ENCODE peak calls at places on chromosomes 3 and 15, in four cellular contexts. One of them, this sample, is unnamed.

GRCh38 chr3:44981751-44982150 is 5.7 kb downstream of the EXOSC7 start:
- DNase-seq in activated B cell treated with CpG ODN at 0.5 μM for 24 hours: no peak
- DNase-seq in AG10803: no peak
- DNase-seq in thyroid gland: no peak
- DNase-seq in this sample: no peak

GRCh38 chr3:71442648-71443047 is 140.9 kb downstream of the FOXP1 start:
- DNase-seq in AG10803: no peak
- DNase-seq in activated B cell treated with CpG ODN at 0.5 μM for 24 hours: no peak
- DNase-seq in thyroid gland: no peak
- DNase-seq in this sample: no peak

GRCh38 chr3:117104381-117104780 is 394.8 kb downstream of the TUSC7 start:
- DNase-seq in activated B cell treated with CpG ODN at 0.5 μM for 24 hours: no peak
- DNase-seq in thyroid gland: no peak
- DNase-seq in AG10803: peak
- DNase-seq in this sample: no peak

GRCh38 chr3:100277255-100277800 is 16.5 kb downstream of the TBC1D23 start:
- DNase-seq in AG10803: no peak
- DNase-seq in thyroid gland: no peak
- DNase-seq in activated B cell treated with CpG ODN at 0.5 μM for 24 hours: no peak
- DNase-seq in this sample: no peak

GRCh38 chr3:42804831-42805821 is 836 bp upstream of the HIGD1A start:
- DNase-seq in thyroid gland: no peak
- DNase-seq in activated B cell treated with CpG ODN at 0.5 μM for 24 hours: no peak
- DNase-seq in AG10803: no peak
- DNase-seq in this sample: no peak

GRCh38 chr15:33242669-33243191 is 48.2 kb upstream of the FMN1 start:
- DNase-seq in activated B cell treated with CpG ODN at 0.5 μM for 24 hours: no peak
- DNase-seq in thyroid gland: peak
- DNase-seq in AG10803: peak
- DNase-seq in this sample: no peak

GRCh38 chr3:108301695-108302404 is 5.5 kb downstream of the HHLA2 start:
- DNase-seq in AG10803: no peak
- DNase-seq in thyroid gland: no peak
- DNase-seq in activated B cell treated with CpG ODN at 0.5 μM for 24 hours: no peak
- DNase-seq in this sample: no peak

GRCh38 chr3:162491957-162492356 is 995.3 kb downstream of the OTOL1 start:
- DNase-seq in thyroid gland: no peak
- DNase-seq in AG10803: peak
- DNase-seq in activated B cell treated with CpG ODN at 0.5 μM for 24 hours: no peak
- DNase-seq in this sample: no peak

GRCh38 chr15:62847900-62848489 is 194.6 kb upstream of the TPM1 start:
- DNase-seq in thyroid gland: peak
- DNase-seq in AG10803: peak
- DNase-seq in activated B cell treated with CpG ODN at 0.5 μM for 24 hours: no peak
- DNase-seq in this sample: no peak

GRCh38 chr3:119600732-119601131 is 3.0 kb downstream of the PLA1A start:
- DNase-seq in AG10803: no peak
- DNase-seq in activated B cell treated with CpG ODN at 0.5 μM for 24 hours: no peak
- DNase-seq in thyroid gland: peak
- DNase-seq in this sample: no peak

GRCh38 chr3:10551139-10551538 is 45.8 kb upstream of the ATP2B2 start:
- DNase-seq in thyroid gland: no peak
- DNase-seq in activated B cell treated with CpG ODN at 0.5 μM for 24 hours: no peak
- DNase-seq in AG10803: no peak
- DNase-seq in this sample: no peak

GRCh38 chr15:57376695-57377477 is 581 bp downstream of the CGNL1 start:
- DNase-seq in AG10803: no peak
- DNase-seq in thyroid gland: peak
- DNase-seq in activated B cell treated with CpG ODN at 0.5 μM for 24 hours: no peak
- DNase-seq in this sample: no peak

GRCh38 chr15:60417112-60417511 is 19.3 kb upstream of the ANXA2 start:
- DNase-seq in activated B cell treated with CpG ODN at 0.5 μM for 24 hours: no peak
- DNase-seq in AG10803: no peak
- DNase-seq in thyroid gland: no peak
- DNase-seq in this sample: no peak

GRCh38 chr15:70669006-70669602 is 94.3 kb downstream of the UACA start:
- DNase-seq in AG10803: no peak
- DNase-seq in thyroid gland: no peak
- DNase-seq in activated B cell treated with CpG ODN at 0.5 μM for 24 hours: no peak
- DNase-seq in this sample: no peak

GRCh38 chr15:51726302-51727073 is 11.0 kb downstream of the LYSMD2 start:
- DNase-seq in thyroid gland: peak
- DNase-seq in activated B cell treated with CpG ODN at 0.5 μM for 24 hours: no peak
- DNase-seq in AG10803: peak
- DNase-seq in this sample: no peak

GRCh38 chr3:117308756-117309155 is 599.2 kb downstream of the TUSC7 start:
- DNase-seq in thyroid gland: no peak
- DNase-seq in activated B cell treated with CpG ODN at 0.5 μM for 24 hours: no peak
- DNase-seq in AG10803: no peak
- DNase-seq in this sample: no peak

GRCh38 chr3:59422312-59422711 is 372.5 kb upstream of the CFAP20DC start:
- DNase-seq in AG10803: peak
- DNase-seq in thyroid gland: no peak
- DNase-seq in activated B cell treated with CpG ODN at 0.5 μM for 24 hours: no peak
- DNase-seq in this sample: no peak

GRCh38 chr3:194561306-194561974 is 71.8 kb downstream of the TMEM44 start:
- DNase-seq in AG10803: peak
- DNase-seq in activated B cell treated with CpG ODN at 0.5 μM for 24 hours: no peak
- DNase-seq in thyroid gland: no peak
- DNase-seq in this sample: no peak

GRCh38 chr3:75978686-75979085 is 193.3 kb upstream of the ZNF717 start:
- DNase-seq in AG10803: no peak
- DNase-seq in activated B cell treated with CpG ODN at 0.5 μM for 24 hours: no peak
- DNase-seq in thyroid gland: no peak
- DNase-seq in this sample: no peak

GRCh38 chr3:147797095-147797494 is 387.9 kb downstream of the ZIC1 start:
- DNase-seq in thyroid gland: no peak
- DNase-seq in AG10803: no peak
- DNase-seq in activated B cell treated with CpG ODN at 0.5 μM for 24 hours: no peak
- DNase-seq in this sample: no peak

GRCh38 chr3:139718415-139718814 is 40.6 kb upstream of the NMNAT3 start:
- DNase-seq in AG10803: peak
- DNase-seq in activated B cell treated with CpG ODN at 0.5 μM for 24 hours: no peak
- DNase-seq in thyroid gland: peak
- DNase-seq in this sample: no peak

GRCh38 chr3:183275418-183275817 is 22.4 kb downstream of the B3GNT5 start:
- DNase-seq in thyroid gland: no peak
- DNase-seq in activated B cell treated with CpG ODN at 0.5 μM for 24 hours: no peak
- DNase-seq in AG10803: no peak
- DNase-seq in this sample: peak

GRCh38 chr3:23094890-23095462 is 108.2 kb upstream of the UBE2E2 start:
- DNase-seq in activated B cell treated with CpG ODN at 0.5 μM for 24 hours: no peak
- DNase-seq in thyroid gland: no peak
- DNase-seq in AG10803: peak
- DNase-seq in this sample: no peak

GRCh38 chr3:183587337-183587736 is 31.8 kb upstream of the KLHL6 start:
- DNase-seq in AG10803: no peak
- DNase-seq in activated B cell treated with CpG ODN at 0.5 μM for 24 hours: no peak
- DNase-seq in thyroid gland: no peak
- DNase-seq in this sample: no peak

GRCh38 chr3:36774072-36774471 is 9.7 kb upstream of the DCLK3 start:
- DNase-seq in thyroid gland: no peak
- DNase-seq in AG10803: peak
- DNase-seq in activated B cell treated with CpG ODN at 0.5 μM for 24 hours: no peak
- DNase-seq in this sample: no peak

GRCh38 chr3:43796041-43796596 is 105.4 kb downstream of the ABHD5 start:
- DNase-seq in thyroid gland: no peak
- DNase-seq in activated B cell treated with CpG ODN at 0.5 μM for 24 hours: no peak
- DNase-seq in AG10803: peak
- DNase-seq in this sample: no peak

GRCh38 chr3:134028486-134029255 is 1.1 kb downstream of the SLCO2A1 start:
- DNase-seq in activated B cell treated with CpG ODN at 0.5 μM for 24 hours: no peak
- DNase-seq in AG10803: no peak
- DNase-seq in thyroid gland: peak
- DNase-seq in this sample: no peak

GRCh38 chr3:177362646-177363045 is 165.4 kb upstream of the TBL1XR1 start:
- DNase-seq in activated B cell treated with CpG ODN at 0.5 μM for 24 hours: no peak
- DNase-seq in thyroid gland: no peak
- DNase-seq in AG10803: no peak
- DNase-seq in this sample: no peak

GRCh38 chr3:64627471-64628321 is 60.1 kb downstream of the ADAMTS9 start:
- DNase-seq in thyroid gland: no peak
- DNase-seq in activated B cell treated with CpG ODN at 0.5 μM for 24 hours: no peak
- DNase-seq in AG10803: peak
- DNase-seq in this sample: no peak

GRCh38 chr3:100270218-100270588 is 9.4 kb downstream of the TBC1D23 start:
- DNase-seq in activated B cell treated with CpG ODN at 0.5 μM for 24 hours: no peak
- DNase-seq in thyroid gland: no peak
- DNase-seq in AG10803: no peak
- DNase-seq in this sample: no peak

GRCh38 chr3:31776016-31776415 is 205.0 kb downstream of the OSBPL10 start:
- DNase-seq in AG10803: peak
- DNase-seq in thyroid gland: no peak
- DNase-seq in activated B cell treated with CpG ODN at 0.5 μM for 24 hours: no peak
- DNase-seq in this sample: no peak

DNA sequence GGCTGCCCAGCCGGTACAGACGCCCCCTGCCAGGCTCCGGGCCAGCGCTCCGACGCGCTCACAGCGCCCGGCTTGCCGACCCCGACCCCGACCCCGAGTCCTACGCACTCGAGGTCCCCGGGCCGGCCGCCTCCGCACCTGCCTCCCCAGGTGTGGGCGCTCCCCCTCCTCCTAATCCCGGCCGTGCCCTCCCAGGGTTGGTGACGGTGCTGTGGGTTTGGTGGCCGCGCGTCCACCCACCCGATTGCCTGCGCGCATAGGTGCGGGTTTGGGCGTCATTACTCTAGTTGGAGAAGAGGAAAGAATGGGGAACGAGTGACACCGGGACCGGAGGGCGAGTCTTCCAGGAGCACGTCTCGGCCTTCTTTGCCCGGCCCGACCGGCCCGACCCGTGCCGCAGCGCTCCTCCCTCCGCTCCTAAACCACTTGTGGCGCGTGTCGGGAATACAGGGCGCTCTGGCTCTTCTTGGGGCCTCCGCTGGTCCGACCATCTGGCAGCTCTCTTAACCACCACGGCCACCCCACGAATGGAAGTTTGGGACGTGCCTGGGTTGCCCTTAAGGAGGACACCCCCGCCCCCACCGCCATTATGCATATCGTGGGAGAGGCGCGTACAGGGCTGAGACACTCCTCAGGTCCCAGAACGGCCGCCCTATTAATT is 814 bp upstream of the THRB start:
- DNase-seq in AG10803: no peak
- DNase-seq in thyroid gland: peak
- DNase-seq in activated B cell treated with CpG ODN at 0.5 μM for 24 hours: no peak
- DNase-seq in this sample: no peak
- TF ChIP-seq CTCF in AG10803: no peak
- TF ChIP-seq CTCF in thyroid gland: no peak
- TF ChIP-seq CTCF in activated B cell treated with CpG ODN at 0.5 μM for 24 hours: no peak
- TF ChIP-seq CTCF in this sample: peak

DNA sequence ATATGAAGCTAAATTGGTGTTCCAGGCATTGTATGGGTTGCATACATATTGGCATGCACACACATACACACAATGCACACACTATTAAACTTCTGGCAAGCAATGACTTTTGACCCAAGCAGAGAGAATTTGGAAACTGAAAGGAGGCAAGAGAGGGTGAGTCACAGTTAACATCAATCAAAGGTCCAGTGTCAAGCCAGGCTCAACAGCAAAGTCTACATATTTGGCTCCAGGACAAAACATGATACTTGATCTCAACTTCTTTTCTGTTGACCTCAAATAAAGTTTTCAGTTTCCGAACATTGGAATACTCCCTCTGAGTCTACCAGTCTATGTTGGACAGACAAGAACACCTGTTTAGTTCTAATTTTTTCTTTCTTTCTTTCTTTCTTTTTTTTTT is 28.3 kb downstream of the IL12A start:
- DNase-seq in AG10803: no peak
- DNase-seq in thyroid gland: no peak
- DNase-seq in activated B cell treated with CpG ODN at 0.5 μM for 24 hours: no peak
- DNase-seq in this sample: no peak
- TF ChIP-seq CTCF in AG10803: no peak
- TF ChIP-seq CTCF in thyroid gland: no peak
- TF ChIP-seq CTCF in activated B cell treated with CpG ODN at 0.5 μM for 24 hours: no peak
- TF ChIP-seq CTCF in this sample: no peak

GRCh38 chr3:131147534-131147933 is 120.9 kb downstream of the NEK11 start:
- DNase-seq in activated B cell treated with CpG ODN at 0.5 μM for 24 hours: no peak
- DNase-seq in thyroid gland: no peak
- DNase-seq in AG10803: peak
- DNase-seq in this sample: no peak

GRCh38 chr3:131140891-131141290 is 114.2 kb downstream of the NEK11 start:
- DNase-seq in thyroid gland: no peak
- DNase-seq in activated B cell treated with CpG ODN at 0.5 μM for 24 hours: no peak
- DNase-seq in AG10803: no peak
- DNase-seq in this sample: no peak

GRCh38 chr3:131141770-131142169 is 115.1 kb downstream of the NEK11 start:
- DNase-seq in thyroid gland: no peak
- DNase-seq in activated B cell treated with CpG ODN at 0.5 μM for 24 hours: no peak
- DNase-seq in AG10803: no peak
- DNase-seq in this sample: no peak

GRCh38 chr3:131143802-131144201 is 117.1 kb downstream of the NEK11 start:
- DNase-seq in activated B cell treated with CpG ODN at 0.5 μM for 24 hours: no peak
- DNase-seq in thyroid gland: no peak
- DNase-seq in AG10803: no peak
- DNase-seq in this sample: no peak

DNA sequence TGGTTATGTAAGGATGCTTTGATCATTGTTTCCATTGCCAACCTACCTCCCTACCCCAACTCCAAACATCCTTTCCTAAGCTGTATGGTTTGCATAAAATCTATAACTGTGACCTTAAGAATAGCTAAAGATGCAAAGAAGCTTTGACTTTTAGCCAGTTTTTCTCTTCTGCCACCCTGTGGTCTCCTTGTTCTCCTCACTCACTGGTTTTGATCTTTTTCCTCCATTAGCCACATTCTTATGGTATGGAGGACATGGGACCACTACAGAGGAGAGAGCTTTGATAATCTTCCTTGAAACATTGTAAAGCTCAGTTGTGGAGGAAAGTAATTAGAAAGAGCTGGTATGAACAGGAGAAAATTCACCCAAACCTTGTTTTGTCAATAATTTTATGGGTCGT is 115.9 kb downstream of the NEK11 start:
- DNase-seq in AG10803: peak
- DNase-seq in thyroid gland: no peak
- DNase-seq in activated B cell treated with CpG ODN at 0.5 μM for 24 hours: no peak
- DNase-seq in this sample: no peak
- TF ChIP-seq CTCF in AG10803: no peak
- TF ChIP-seq CTCF in thyroid gland: no peak
- TF ChIP-seq CTCF in activated B cell treated with CpG ODN at 0.5 μM for 24 hours: no peak
- TF ChIP-seq CTCF in this sample: no peak

GRCh38 chr15:89777821-89778380 is 1.8 kb downstream of the MESP2 start:
- DNase-seq in thyroid gland: peak
- DNase-seq in activated B cell treated with CpG ODN at 0.5 μM for 24 hours: no peak
- DNase-seq in AG10803: no peak
- DNase-seq in this sample: no peak

GRCh38 chr15:89774492-89774891 is 1.6 kb upstream of the MESP2 start:
- DNase-seq in thyroid gland: no peak
- DNase-seq in AG10803: no peak
- DNase-seq in activated B cell treated with CpG ODN at 0.5 μM for 24 hours: no peak
- DNase-seq in this sample: no peak

GRCh38 chr15:89777073-89777820 is 1.1 kb downstream of the MESP2 start:
- DNase-seq in AG10803: no peak
- DNase-seq in activated B cell treated with CpG ODN at 0.5 μM for 24 hours: no peak
- DNase-seq in thyroid gland: no peak
- DNase-seq in this sample: no peak

GRCh38 chr15:89775815-89776214 is 317 bp upstream of the MESP2 start:
- DNase-seq in AG10803: no peak
- DNase-seq in thyroid gland: no peak
- DNase-seq in activated B cell treated with CpG ODN at 0.5 μM for 24 hours: no peak
- DNase-seq in this sample: no peak

GRCh38 chr15:89776274-89777072 is at the start of gene MESP2:
- DNase-seq in AG10803: peak
- DNase-seq in thyroid gland: peak
- DNase-seq in activated B cell treated with CpG ODN at 0.5 μM for 24 hours: peak
- DNase-seq in this sample: peak
- TF ChIP-seq CTCF in AG10803: peak
- TF ChIP-seq CTCF in thyroid gland: peak
- TF ChIP-seq CTCF in activated B cell treated with CpG ODN at 0.5 μM for 24 hours: no peak
- TF ChIP-seq CTCF in this sample: peak